ENCODE peak calls at places on chromosomes 1 and 21, in ten cellular contexts. L, U, R, H, V, I, T, C, K and N are unnamed samples.

GRCh38 chr1:13661539-13661938 is 38.4 kb upstream of the PRDM2 start:
- DNase-seq in L (no peak), U (no peak), R (no peak), H (no peak), V (no peak), I (no peak), T (peak; percentile 41), C (peak; percentile 75), K (no peak), N (peak; percentile 65)

GRCh38 chr1:63892632-63893395 is 119.0 kb downstream of the ROR1 start:
- DNase-seq in L (peak; percentile 29), U (peak; percentile 54), R (no peak), H (peak; percentile 48), V (no peak), I (no peak), T (peak; percentile 29), C (peak; percentile 74), K (no peak), N (no peak)

GRCh38 chr1:84782311-84782771 is 92.1 kb upstream of the SSX2IP start:
- DNase-seq in L (peak; percentile 92), U (no peak), R (peak; percentile 75), H (peak; percentile 58), V (peak; percentile 80), I (peak; percentile 78), T (peak; percentile 15), C (peak; percentile 33), K (peak; percentile 65), N (peak; percentile 52)

GRCh38 chr1:237814319-237814924 is 76.3 kb downstream of the ZP4 start:
- DNase-seq in L (no peak), U (no peak), R (no peak), H (no peak), V (no peak), I (no peak), T (no peak), C (no peak), K (peak; percentile 66), N (no peak)

GRCh38 chr1:50208296-50208695 is 99.6 kb downstream of the ELAVL4 start:
- DNase-seq in L (no peak), U (no peak), R (no peak), H (no peak), V (no peak), I (no peak), T (no peak), C (no peak), K (no peak), N (no peak)

GRCh38 chr1:41716188-41717130 is 202.3 kb downstream of the HIVEP3 start:
- DNase-seq in L (no peak), U (no peak), R (no peak), H (no peak), V (no peak), I (no peak), T (no peak), C (no peak), K (no peak), N (no peak)

GRCh38 chr1:77900687-77901293 is 12.4 kb downstream of the NEXN start:
- DNase-seq in L (peak; percentile 44), U (peak; percentile 32), R (peak; percentile 19), H (no peak), V (peak; percentile 18), I (peak; percentile 15), T (peak; percentile 18), C (peak; percentile 69), K (peak; percentile 65), N (peak; percentile 56)

GRCh38 chr21:44374601-44375280 is 21.3 kb downstream of the TRPM2 start:
- DNase-seq in L (no peak), U (no peak), R (no peak), H (no peak), V (no peak), I (no peak), T (no peak), C (no peak), K (no peak), N (no peak)

GRCh38 chr1:220271706-220272046 is 577 bp downstream of the RAB3GAP2 start:
- DNase-seq in L (peak; percentile 5), U (no peak), R (no peak), H (no peak), V (peak; percentile 28), I (peak; percentile 13), T (peak; percentile 49), C (peak; percentile 42), K (peak; percentile 50), N (peak; percentile 54)